ENCODE peak calls at places on chromosomes 13 and 19, in seven cellular contexts. One of them, this sample, is unnamed.

GRCh38 chr13:101450749-101451130 is 1.7 kb upstream of the ITGBL1 start:
- DNase-seq in C1 segment of cervical spinal cord: no peak
- DNase-seq in stimulated activated naive CD8-positive, alpha-beta T cell treated with anti-CD3 and anti-CD28 coated beads, Interleukin-15, amount 100 ng/mL, for 72 hours: no peak
- DNase-seq in COR-L47: no peak
- DNase-seq in activated effector memory CD4-positive, alpha-beta T cell treated with Interleukin-2 at 50 U/mL for 16 hours: no peak
- DNase-seq in cardiac fibroblast: no peak
- DNase-seq in activated T-cell treated with anti-CD3 and anti-CD28 coated beads for 1 hour: no peak
- DNase-seq in this sample: no peak

GRCh38 chr19:11798391-11799296 is at the start of gene ZNF491:
- DNase-seq in activated effector memory CD4-positive, alpha-beta T cell treated with Interleukin-2 at 50 U/mL for 16 hours: peak
- DNase-seq in stimulated activated naive CD8-positive, alpha-beta T cell treated with anti-CD3 and anti-CD28 coated beads, Interleukin-15, amount 100 ng/mL, for 72 hours: peak
- DNase-seq in cardiac fibroblast: peak
- DNase-seq in activated T-cell treated with anti-CD3 and anti-CD28 coated beads for 1 hour: peak
- DNase-seq in C1 segment of cervical spinal cord: peak
- DNase-seq in COR-L47: peak
- DNase-seq in this sample: peak

GRCh38 chr19:46368116-46368515 is 21.2 kb downstream of the PPP5C start:
- DNase-seq in activated T-cell treated with anti-CD3 and anti-CD28 coated beads for 1 hour: no peak
- DNase-seq in stimulated activated naive CD8-positive, alpha-beta T cell treated with anti-CD3 and anti-CD28 coated beads, Interleukin-15, amount 100 ng/mL, for 72 hours: no peak
- DNase-seq in activated effector memory CD4-positive, alpha-beta T cell treated with Interleukin-2 at 50 U/mL for 16 hours: no peak
- DNase-seq in COR-L47: no peak
- DNase-seq in C1 segment of cervical spinal cord: no peak
- DNase-seq in cardiac fibroblast: no peak
- DNase-seq in this sample: no peak

GRCh38 chr13:94128430-94128829 is 351.1 kb downstream of the DCT start:
- DNase-seq in activated effector memory CD4-positive, alpha-beta T cell treated with Interleukin-2 at 50 U/mL for 16 hours: no peak
- DNase-seq in activated T-cell treated with anti-CD3 and anti-CD28 coated beads for 1 hour: no peak
- DNase-seq in stimulated activated naive CD8-positive, alpha-beta T cell treated with anti-CD3 and anti-CD28 coated beads, Interleukin-15, amount 100 ng/mL, for 72 hours: no peak
- DNase-seq in C1 segment of cervical spinal cord: peak
- DNase-seq in cardiac fibroblast: peak
- DNase-seq in COR-L47: no peak
- DNase-seq in this sample: peak

GRCh38 chr19:41541990-41542584 is 33.9 kb upstream of the CEACAM21 start:
- DNase-seq in C1 segment of cervical spinal cord: no peak
- DNase-seq in stimulated activated naive CD8-positive, alpha-beta T cell treated with anti-CD3 and anti-CD28 coated beads, Interleukin-15, amount 100 ng/mL, for 72 hours: peak
- DNase-seq in COR-L47: peak
- DNase-seq in activated T-cell treated with anti-CD3 and anti-CD28 coated beads for 1 hour: peak
- DNase-seq in activated effector memory CD4-positive, alpha-beta T cell treated with Interleukin-2 at 50 U/mL for 16 hours: peak
- DNase-seq in cardiac fibroblast: peak
- DNase-seq in this sample: no peak

GRCh38 chr19:10037809-10038208 is 24.5 kb downstream of the RDH8 start:
- DNase-seq in cardiac fibroblast: no peak
- DNase-seq in activated T-cell treated with anti-CD3 and anti-CD28 coated beads for 1 hour: no peak
- DNase-seq in activated effector memory CD4-positive, alpha-beta T cell treated with Interleukin-2 at 50 U/mL for 16 hours: no peak
- DNase-seq in stimulated activated naive CD8-positive, alpha-beta T cell treated with anti-CD3 and anti-CD28 coated beads, Interleukin-15, amount 100 ng/mL, for 72 hours: no peak
- DNase-seq in C1 segment of cervical spinal cord: no peak
- DNase-seq in COR-L47: no peak
- DNase-seq in this sample: no peak

GRCh38 chr13:32125746-32126145 is 94.2 kb downstream of the FRY start:
- DNase-seq in cardiac fibroblast: no peak
- DNase-seq in stimulated activated naive CD8-positive, alpha-beta T cell treated with anti-CD3 and anti-CD28 coated beads, Interleukin-15, amount 100 ng/mL, for 72 hours: no peak
- DNase-seq in COR-L47: no peak
- DNase-seq in activated effector memory CD4-positive, alpha-beta T cell treated with Interleukin-2 at 50 U/mL for 16 hours: no peak
- DNase-seq in C1 segment of cervical spinal cord: no peak
- DNase-seq in activated T-cell treated with anti-CD3 and anti-CD28 coated beads for 1 hour: no peak
- DNase-seq in this sample: no peak

GRCh38 chr19:5281588-5281987 is 59.0 kb downstream of the PTPRS start:
- DNase-seq in cardiac fibroblast: peak
- DNase-seq in stimulated activated naive CD8-positive, alpha-beta T cell treated with anti-CD3 and anti-CD28 coated beads, Interleukin-15, amount 100 ng/mL, for 72 hours: no peak
- DNase-seq in activated T-cell treated with anti-CD3 and anti-CD28 coated beads for 1 hour: no peak
- DNase-seq in COR-L47: no peak
- DNase-seq in C1 segment of cervical spinal cord: no peak
- DNase-seq in activated effector memory CD4-positive, alpha-beta T cell treated with Interleukin-2 at 50 U/mL for 16 hours: no peak
- DNase-seq in this sample: peak

GRCh38 chr13:97944396-97945029 is 9.0 kb upstream of the IPO5 start:
- DNase-seq in COR-L47: no peak
- DNase-seq in C1 segment of cervical spinal cord: no peak
- DNase-seq in activated effector memory CD4-positive, alpha-beta T cell treated with Interleukin-2 at 50 U/mL for 16 hours: no peak
- DNase-seq in cardiac fibroblast: peak
- DNase-seq in stimulated activated naive CD8-positive, alpha-beta T cell treated with anti-CD3 and anti-CD28 coated beads, Interleukin-15, amount 100 ng/mL, for 72 hours: no peak
- DNase-seq in activated T-cell treated with anti-CD3 and anti-CD28 coated beads for 1 hour: no peak
- DNase-seq in this sample: no peak

GRCh38 chr19:39497850-39498261 is 891 bp upstream of the DLL3 start:
- DNase-seq in C1 segment of cervical spinal cord: peak
- DNase-seq in COR-L47: peak
- DNase-seq in activated T-cell treated with anti-CD3 and anti-CD28 coated beads for 1 hour: no peak
- DNase-seq in stimulated activated naive CD8-positive, alpha-beta T cell treated with anti-CD3 and anti-CD28 coated beads, Interleukin-15, amount 100 ng/mL, for 72 hours: peak
- DNase-seq in cardiac fibroblast: peak
- DNase-seq in activated effector memory CD4-positive, alpha-beta T cell treated with Interleukin-2 at 50 U/mL for 16 hours: no peak
- DNase-seq in this sample: no peak

GRCh38 chr19:18165794-18166544 is 7.6 kb upstream of the IFI30 start:
- DNase-seq in stimulated activated naive CD8-positive, alpha-beta T cell treated with anti-CD3 and anti-CD28 coated beads, Interleukin-15, amount 100 ng/mL, for 72 hours: no peak
- DNase-seq in C1 segment of cervical spinal cord: no peak
- DNase-seq in cardiac fibroblast: no peak
- DNase-seq in activated T-cell treated with anti-CD3 and anti-CD28 coated beads for 1 hour: no peak
- DNase-seq in activated effector memory CD4-positive, alpha-beta T cell treated with Interleukin-2 at 50 U/mL for 16 hours: no peak
- DNase-seq in COR-L47: no peak
- DNase-seq in this sample: no peak

GRCh38 chr19:2231621-2232221 is 4.4 kb downstream of the PLEKHJ1 start:
- DNase-seq in cardiac fibroblast: no peak
- DNase-seq in C1 segment of cervical spinal cord: no peak
- DNase-seq in activated effector memory CD4-positive, alpha-beta T cell treated with Interleukin-2 at 50 U/mL for 16 hours: no peak
- DNase-seq in COR-L47: no peak
- DNase-seq in stimulated activated naive CD8-positive, alpha-beta T cell treated with anti-CD3 and anti-CD28 coated beads, Interleukin-15, amount 100 ng/mL, for 72 hours: no peak
- DNase-seq in activated T-cell treated with anti-CD3 and anti-CD28 coated beads for 1 hour: no peak
- DNase-seq in this sample: peak

GRCh38 chr13:107351305-107351704 is 783.4 kb upstream of the ARGLU1 start:
- DNase-seq in activated effector memory CD4-positive, alpha-beta T cell treated with Interleukin-2 at 50 U/mL for 16 hours: no peak
- DNase-seq in activated T-cell treated with anti-CD3 and anti-CD28 coated beads for 1 hour: no peak
- DNase-seq in COR-L47: no peak
- DNase-seq in stimulated activated naive CD8-positive, alpha-beta T cell treated with anti-CD3 and anti-CD28 coated beads, Interleukin-15, amount 100 ng/mL, for 72 hours: no peak
- DNase-seq in C1 segment of cervical spinal cord: no peak
- DNase-seq in cardiac fibroblast: peak
- DNase-seq in this sample: no peak

GRCh38 chr13:79385694-79386093 is 20.4 kb downstream of the RBM26 start:
- DNase-seq in activated T-cell treated with anti-CD3 and anti-CD28 coated beads for 1 hour: no peak
- DNase-seq in C1 segment of cervical spinal cord: no peak
- DNase-seq in cardiac fibroblast: no peak
- DNase-seq in COR-L47: no peak
- DNase-seq in activated effector memory CD4-positive, alpha-beta T cell treated with Interleukin-2 at 50 U/mL for 16 hours: no peak
- DNase-seq in stimulated activated naive CD8-positive, alpha-beta T cell treated with anti-CD3 and anti-CD28 coated beads, Interleukin-15, amount 100 ng/mL, for 72 hours: peak
- DNase-seq in this sample: no peak

GRCh38 chr19:16115309-16116039 is 3.8 kb downstream of the RAB8A start:
- DNase-seq in stimulated activated naive CD8-positive, alpha-beta T cell treated with anti-CD3 and anti-CD28 coated beads, Interleukin-15, amount 100 ng/mL, for 72 hours: no peak
- DNase-seq in COR-L47: no peak
- DNase-seq in C1 segment of cervical spinal cord: peak
- DNase-seq in activated T-cell treated with anti-CD3 and anti-CD28 coated beads for 1 hour: no peak
- DNase-seq in cardiac fibroblast: no peak
- DNase-seq in activated effector memory CD4-positive, alpha-beta T cell treated with Interleukin-2 at 50 U/mL for 16 hours: no peak
- DNase-seq in this sample: no peak

GRCh38 chr13:27125357-27126282 is 46.0 kb downstream of the USP12 start:
- DNase-seq in stimulated activated naive CD8-positive, alpha-beta T cell treated with anti-CD3 and anti-CD28 coated beads, Interleukin-15, amount 100 ng/mL, for 72 hours: no peak
- DNase-seq in cardiac fibroblast: no peak
- DNase-seq in C1 segment of cervical spinal cord: no peak
- DNase-seq in activated T-cell treated with anti-CD3 and anti-CD28 coated beads for 1 hour: no peak
- DNase-seq in activated effector memory CD4-positive, alpha-beta T cell treated with Interleukin-2 at 50 U/mL for 16 hours: no peak
- DNase-seq in COR-L47: no peak
- DNase-seq in this sample: no peak

GRCh38 chr19:55690769-55691545 is 15.9 kb downstream of the EPN1 start:
- DNase-seq in activated T-cell treated with anti-CD3 and anti-CD28 coated beads for 1 hour: no peak
- DNase-seq in activated effector memory CD4-positive, alpha-beta T cell treated with Interleukin-2 at 50 U/mL for 16 hours: no peak
- DNase-seq in COR-L47: no peak
- DNase-seq in C1 segment of cervical spinal cord: no peak
- DNase-seq in cardiac fibroblast: no peak
- DNase-seq in stimulated activated naive CD8-positive, alpha-beta T cell treated with anti-CD3 and anti-CD28 coated beads, Interleukin-15, amount 100 ng/mL, for 72 hours: no peak
- DNase-seq in this sample: no peak

GRCh38 chr19:3095375-3096191 is 1.4 kb downstream of the GNA11 start:
- DNase-seq in activated effector memory CD4-positive, alpha-beta T cell treated with Interleukin-2 at 50 U/mL for 16 hours: peak
- DNase-seq in activated T-cell treated with anti-CD3 and anti-CD28 coated beads for 1 hour: peak
- DNase-seq in COR-L47: peak
- DNase-seq in stimulated activated naive CD8-positive, alpha-beta T cell treated with anti-CD3 and anti-CD28 coated beads, Interleukin-15, amount 100 ng/mL, for 72 hours: peak
- DNase-seq in cardiac fibroblast: peak
- DNase-seq in C1 segment of cervical spinal cord: no peak
- DNase-seq in this sample: no peak

GRCh38 chr19:2446390-2446789 is 10.4 kb downstream of the LMNB2 start:
- DNase-seq in stimulated activated naive CD8-positive, alpha-beta T cell treated with anti-CD3 and anti-CD28 coated beads, Interleukin-15, amount 100 ng/mL, for 72 hours: no peak
- DNase-seq in C1 segment of cervical spinal cord: no peak
- DNase-seq in activated T-cell treated with anti-CD3 and anti-CD28 coated beads for 1 hour: no peak
- DNase-seq in activated effector memory CD4-positive, alpha-beta T cell treated with Interleukin-2 at 50 U/mL for 16 hours: no peak
- DNase-seq in COR-L47: no peak
- DNase-seq in cardiac fibroblast: no peak
- DNase-seq in this sample: peak

GRCh38 chr13:52414051-52414450 is 8.1 kb upstream of the THSD1 start:
- DNase-seq in activated effector memory CD4-positive, alpha-beta T cell treated with Interleukin-2 at 50 U/mL for 16 hours: no peak
- DNase-seq in C1 segment of cervical spinal cord: no peak
- DNase-seq in activated T-cell treated with anti-CD3 and anti-CD28 coated beads for 1 hour: no peak
- DNase-seq in COR-L47: no peak
- DNase-seq in stimulated activated naive CD8-positive, alpha-beta T cell treated with anti-CD3 and anti-CD28 coated beads, Interleukin-15, amount 100 ng/mL, for 72 hours: no peak
- DNase-seq in cardiac fibroblast: no peak
- DNase-seq in this sample: no peak

GRCh38 chr19:18346091-18346490 is 5.7 kb downstream of the PGPEP1 start:
- DNase-seq in cardiac fibroblast: no peak
- DNase-seq in stimulated activated naive CD8-positive, alpha-beta T cell treated with anti-CD3 and anti-CD28 coated beads, Interleukin-15, amount 100 ng/mL, for 72 hours: no peak
- DNase-seq in COR-L47: peak
- DNase-seq in activated effector memory CD4-positive, alpha-beta T cell treated with Interleukin-2 at 50 U/mL for 16 hours: no peak
- DNase-seq in activated T-cell treated with anti-CD3 and anti-CD28 coated beads for 1 hour: no peak
- DNase-seq in C1 segment of cervical spinal cord: no peak
- DNase-seq in this sample: no peak

GRCh38 chr19:19539738-19540703 is 2.0 kb downstream of the CILP2 start:
- DNase-seq in cardiac fibroblast: peak
- DNase-seq in activated effector memory CD4-positive, alpha-beta T cell treated with Interleukin-2 at 50 U/mL for 16 hours: peak
- DNase-seq in activated T-cell treated with anti-CD3 and anti-CD28 coated beads for 1 hour: peak
- DNase-seq in COR-L47: no peak
- DNase-seq in C1 segment of cervical spinal cord: no peak
- DNase-seq in stimulated activated naive CD8-positive, alpha-beta T cell treated with anti-CD3 and anti-CD28 coated beads, Interleukin-15, amount 100 ng/mL, for 72 hours: peak
- DNase-seq in this sample: peak

GRCh38 chr19:34186205-34186604 is 13.9 kb downstream of the LSM14A start:
- DNase-seq in activated T-cell treated with anti-CD3 and anti-CD28 coated beads for 1 hour: no peak
- DNase-seq in activated effector memory CD4-positive, alpha-beta T cell treated with Interleukin-2 at 50 U/mL for 16 hours: no peak
- DNase-seq in stimulated activated naive CD8-positive, alpha-beta T cell treated with anti-CD3 and anti-CD28 coated beads, Interleukin-15, amount 100 ng/mL, for 72 hours: no peak
- DNase-seq in C1 segment of cervical spinal cord: no peak
- DNase-seq in cardiac fibroblast: no peak
- DNase-seq in COR-L47: no peak
- DNase-seq in this sample: no peak

GRCh38 chr13:31870511-31870910 is 131.2 kb downstream of the RXFP2 start:
- DNase-seq in COR-L47: no peak
- DNase-seq in activated effector memory CD4-positive, alpha-beta T cell treated with Interleukin-2 at 50 U/mL for 16 hours: no peak
- DNase-seq in activated T-cell treated with anti-CD3 and anti-CD28 coated beads for 1 hour: no peak
- DNase-seq in cardiac fibroblast: peak
- DNase-seq in C1 segment of cervical spinal cord: no peak
- DNase-seq in stimulated activated naive CD8-positive, alpha-beta T cell treated with anti-CD3 and anti-CD28 coated beads, Interleukin-15, amount 100 ng/mL, for 72 hours: no peak
- DNase-seq in this sample: no peak

GRCh38 chr19:35024095-35024494 is 6.2 kb upstream of the SCN1B start:
- DNase-seq in activated effector memory CD4-positive, alpha-beta T cell treated with Interleukin-2 at 50 U/mL for 16 hours: no peak
- DNase-seq in cardiac fibroblast: no peak
- DNase-seq in C1 segment of cervical spinal cord: no peak
- DNase-seq in COR-L47: no peak
- DNase-seq in activated T-cell treated with anti-CD3 and anti-CD28 coated beads for 1 hour: no peak
- DNase-seq in stimulated activated naive CD8-positive, alpha-beta T cell treated with anti-CD3 and anti-CD28 coated beads, Interleukin-15, amount 100 ng/mL, for 72 hours: no peak
- DNase-seq in this sample: no peak

GRCh38 chr19:2719232-2719735 is 1.9 kb downstream of the DIRAS1 start:
- DNase-seq in activated effector memory CD4-positive, alpha-beta T cell treated with Interleukin-2 at 50 U/mL for 16 hours: no peak
- DNase-seq in C1 segment of cervical spinal cord: no peak
- DNase-seq in cardiac fibroblast: no peak
- DNase-seq in COR-L47: no peak
- DNase-seq in activated T-cell treated with anti-CD3 and anti-CD28 coated beads for 1 hour: no peak
- DNase-seq in stimulated activated naive CD8-positive, alpha-beta T cell treated with anti-CD3 and anti-CD28 coated beads, Interleukin-15, amount 100 ng/mL, for 72 hours: no peak
- DNase-seq in this sample: no peak

GRCh38 chr19:41376241-41376997 is at the start of gene TMEM91:
- DNase-seq in C1 segment of cervical spinal cord: no peak
- DNase-seq in stimulated activated naive CD8-positive, alpha-beta T cell treated with anti-CD3 and anti-CD28 coated beads, Interleukin-15, amount 100 ng/mL, for 72 hours: no peak
- DNase-seq in COR-L47: no peak
- DNase-seq in activated T-cell treated with anti-CD3 and anti-CD28 coated beads for 1 hour: no peak
- DNase-seq in activated effector memory CD4-positive, alpha-beta T cell treated with Interleukin-2 at 50 U/mL for 16 hours: no peak
- DNase-seq in cardiac fibroblast: peak
- DNase-seq in this sample: no peak

GRCh38 chr13:87903568-87903967 is 232.4 kb downstream of the SLITRK5 start:
- DNase-seq in stimulated activated naive CD8-positive, alpha-beta T cell treated with anti-CD3 and anti-CD28 coated beads, Interleukin-15, amount 100 ng/mL, for 72 hours: no peak
- DNase-seq in activated effector memory CD4-positive, alpha-beta T cell treated with Interleukin-2 at 50 U/mL for 16 hours: no peak
- DNase-seq in COR-L47: no peak
- DNase-seq in activated T-cell treated with anti-CD3 and anti-CD28 coated beads for 1 hour: no peak
- DNase-seq in cardiac fibroblast: no peak
- DNase-seq in C1 segment of cervical spinal cord: no peak
- DNase-seq in this sample: no peak

GRCh38 chr19:45792482-45793177 is at the start of gene DMWD:
- DNase-seq in stimulated activated naive CD8-positive, alpha-beta T cell treated with anti-CD3 and anti-CD28 coated beads, Interleukin-15, amount 100 ng/mL, for 72 hours: peak
- DNase-seq in cardiac fibroblast: peak
- DNase-seq in C1 segment of cervical spinal cord: peak
- DNase-seq in COR-L47: peak
- DNase-seq in activated effector memory CD4-positive, alpha-beta T cell treated with Interleukin-2 at 50 U/mL for 16 hours: peak
- DNase-seq in activated T-cell treated with anti-CD3 and anti-CD28 coated beads for 1 hour: peak
- DNase-seq in this sample: peak